ENCODE peak calls at places on chromosomes 3 and 15, in ten cellular contexts. U is stomach, D is lung, K is fibroblast of lung, L is A549, M is lower lobe of right lung, H is colonic mucosa, E is tibial artery, G is thoracic aorta, W is body of pancreas. Z is an unnamed sample.

GRCh38 chr3:87069963-87070362 is 79.0 kb upstream of the VGLL3 start:
- DNase-seq in H (no peak), W (no peak), E (no peak), D (no peak), U (no peak), M (no peak), K (no peak), G (no peak), L (no peak), Z (no peak)

GRCh38 chr3:117645561-117646242 is 936.1 kb downstream of the TUSC7 start:
- DNase-seq in L (no peak), M (no peak), W (no peak), U (no peak), G (no peak), K (no peak), H (no peak), E (no peak), D (no peak), Z (no peak)

GRCh38 chr3:167120828-167121227 is 259.3 kb downstream of the ZBBX start:
- DNase-seq in D (no peak), G (no peak), W (no peak), L (no peak), U (no peak), K (no peak), E (no peak), M (no peak), H (no peak), Z (no peak)

GRCh38 chr3:187684444-187684843 is 14.2 kb upstream of the SST start:
- DNase-seq in W (no peak), H (no peak), U (no peak), K (no peak), E (no peak), D (no peak), L (no peak), G (no peak), M (no peak), Z (no peak)

GRCh38 chr15:76967067-76967466 is 27.9 kb upstream of the PSTPIP1 start:
- DNase-seq in G (no peak), D (no peak), M (no peak), W (no peak), U (no peak), K (no peak), L (no peak), E (no peak), H (no peak), Z (no peak)

GRCh38 chr15:38058596-38059075 is 124.2 kb downstream of the TMCO5A start:
- DNase-seq in M (no peak), G (no peak), W (no peak), H (no peak), U (no peak), D (no peak), L (no peak), E (no peak), K (no peak), Z (no peak)

GRCh38 chr3:101381809-101382208 is 61.4 kb upstream of the IMPG2 start:
- DNase-seq in E (no peak), L (no peak), H (no peak), U (no peak), K (peak; percentile 73), M (no peak), D (no peak), W (no peak), G (no peak), Z (no peak)

GRCh38 chr3:46970391-46971091 is 6.0 kb downstream of the CCDC12 start:
- DNase-seq in W (peak; percentile 79), D (no peak), K (no peak), G (no peak), H (no peak), M (no peak), U (peak; percentile 40), E (no peak), L (no peak), Z (peak; percentile 48)

GRCh38 chr3:197012021-197012883 is 17.4 kb downstream of the MELTF start:
- DNase-seq in E (no peak), M (no peak), W (no peak), U (no peak), K (no peak), H (no peak), D (no peak), G (no peak), L (no peak), Z (no peak)

GRCh38 chr3:110995461-110996226 is 76.0 kb upstream of the NECTIN3 start:
- DNase-seq in M (no peak), G (no peak), E (no peak), L (no peak), U (no peak), W (no peak), K (peak; percentile 27), H (no peak), D (no peak), Z (no peak)

GRCh38 chr3:59939826-59940426 is 890.1 kb upstream of the CFAP20DC start:
- DNase-seq in D (no peak), U (no peak), H (no peak), E (no peak), G (no peak), K (no peak), L (no peak), M (no peak), W (no peak), Z (no peak)

DNA sequence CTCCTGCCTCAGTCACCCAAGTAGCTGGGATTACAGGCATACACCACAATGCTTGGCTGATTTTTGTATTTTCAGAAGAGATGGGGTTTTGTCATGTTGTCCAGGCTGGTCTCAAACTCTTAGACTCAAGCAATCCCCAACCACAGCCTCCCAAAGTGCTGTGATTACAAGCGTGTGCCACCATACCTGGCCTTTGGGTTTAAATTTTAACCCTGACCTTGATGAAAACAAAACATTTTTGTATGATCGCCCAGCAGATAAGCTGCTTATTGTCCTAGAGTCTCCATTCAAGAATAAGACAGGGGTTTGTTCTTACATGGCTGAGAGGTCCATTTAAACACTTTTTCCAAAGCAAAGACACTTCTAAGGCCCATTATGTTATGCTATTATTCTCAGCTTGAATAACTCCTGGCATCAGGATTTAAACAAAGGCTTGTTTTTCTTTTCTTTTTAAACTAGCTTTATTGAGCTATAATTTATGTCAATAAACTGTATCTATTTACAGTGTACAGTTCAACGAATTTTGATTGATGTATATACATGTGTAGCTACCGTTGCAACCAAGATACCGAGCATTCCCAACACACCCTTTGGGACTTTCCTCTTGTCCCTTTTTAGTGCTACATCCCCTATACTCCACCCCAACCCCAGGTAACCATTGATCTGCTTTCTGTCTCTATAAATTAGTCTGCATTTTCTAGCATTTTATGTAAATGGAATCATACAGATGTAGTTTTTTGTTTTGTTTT is 1.4 kb upstream of the MUC13 start:
- DNase-seq in G (no peak), W (no peak), E (no peak), H (no peak), D (no peak), U (no peak), K (no peak), L (no peak), M (no peak), Z (no peak)
- TF ChIP-seq CTCF in G (no peak), W (no peak), E (no peak), H (no peak), D (no peak), U (no peak), K (no peak), L (no peak), M (no peak), Z (no peak)

GRCh38 chr3:137766069-137766960 is 2.2 kb downstream of the SOX14 start:
- DNase-seq in H (no peak), D (no peak), W (no peak), L (no peak), E (no peak), K (no peak), U (no peak), M (no peak), G (no peak), Z (no peak)
- H3K27ac ChIP-seq in H (no peak overlapping the region), D (no peak overlapping the region), W (no peak overlapping the region), L (no peak overlapping the region), E (no peak overlapping the region), K (no peak overlapping the region), U (no peak overlapping the region), M (no peak overlapping the region), G (no peak overlapping the region), Z (no peak overlapping the region)

GRCh38 chr3:21722768-21723167 is 28.2 kb downstream of the ZNF385D start:
- DNase-seq in H (no peak), G (no peak), W (no peak), L (no peak), U (no peak), E (no peak), K (no peak), D (no peak), M (no peak), Z (no peak)
- H3K9me3 ChIP-seq in H (no peaks in the 10 kb centered on the region), G (no peaks in the 10 kb centered on the region), W (no peaks in the 10 kb centered on the region), L (no peaks in the 10 kb centered on the region), U (peaks cover 7% of the 10 kb centered on the region), E (no peaks in the 10 kb centered on the region), K (no peaks in the 10 kb centered on the region), D (no peaks in the 10 kb centered on the region), M (peaks cover 5% of the 10 kb centered on the region), Z (no peaks in the 10 kb centered on the region)

GRCh38 chr3:73863546-73864079 is 238.9 kb upstream of the PDZRN3 start:
- DNase-seq in L (no peak), D (no peak), G (no peak), K (no peak), H (no peak), E (no peak), M (no peak), W (no peak), U (no peak), Z (no peak)

GRCh38 chr3:73874596-73874995 is 249.9 kb upstream of the PDZRN3 start:
- DNase-seq in M (no peak), W (no peak), L (no peak), D (no peak), H (no peak), G (no peak), K (no peak), E (no peak), U (no peak), Z (no peak)

GRCh38 chr3:73867524-73867923 is 242.8 kb upstream of the PDZRN3 start:
- DNase-seq in U (no peak), M (no peak), G (no peak), E (no peak), K (no peak), L (no peak), D (no peak), H (no peak), W (no peak), Z (no peak)

GRCh38 chr3:73868688-73869315 is 244.1 kb upstream of the PDZRN3 start:
- DNase-seq in E (no peak), U (peak; percentile 41), H (peak; percentile 40), W (peak; percentile 66), K (peak; percentile 63), L (peak; percentile 7), M (no peak), G (no peak), D (no peak), Z (no peak)
- TF ChIP-seq CTCF in E (peak; percentile 43), U (peak; percentile 41), H (peak; percentile 33), W (peak; percentile 69), K (peak; percentile 75), L (peak; percentile 40), M (peak; percentile 50), G (peak; percentile 54), D (peak; percentile 1), Z (peak; percentile 61)

Z was measured in psoas muscle.